ENCODE peak calls at places on chromosomes 12 and 14, in five cellular contexts. Z, M, K, V and X are unnamed samples.
A peak's percentile ranks its signal among the peaks of the same experiment; 100 is the strongest.

GRCh38 chr12:8590842-8591545 is 21.7 kb downstream of the AICDA start:
- DNase-seq in K (no peak), Z (no peak), M (no peak), V (no peak), X (no peak)

GRCh38 chr14:78455896-78456435 is 285.8 kb downstream of the NRXN3 start:
- DNase-seq in Z (no peak), K (no peak), M (no peak), V (no peak), X (no peak)

GRCh38 chr12:52259850-52260249 is 14.6 kb upstream of the KRT86 start:
- DNase-seq in M (no peak), Z (no peak), K (no peak), V (no peak), X (no peak)

GRCh38 chr14:95993768-95994592 is 45.2 kb upstream of the C14orf132 start:
- DNase-seq in M (peak; percentile 31), K (peak; percentile 8), Z (no peak), V (no peak), X (no peak)

GRCh38 chr14:60639677-60640076 is 9.6 kb downstream of the SIX1 start:
- DNase-seq in Z (no peak), K (no peak), V (no peak), M (no peak), X (no peak)

GRCh38 chr14:63438065-63438757 is 105.0 kb downstream of the PPP2R5E start:
- DNase-seq in Z (peak; percentile 58), V (peak; percentile 66), K (peak; percentile 57), M (peak; percentile 74), X (peak; percentile 90)

GRCh38 chr14:53714495-53715389 is 241.9 kb downstream of the BMP4 start:
- DNase-seq in Z (no peak), V (no peak), M (no peak), K (no peak), X (no peak)

GRCh38 chr14:96309907-96310330 is 53.2 kb downstream of the ATG2B start:
- DNase-seq in K (no peak), M (no peak), V (no peak), Z (no peak), X (no peak)

GRCh38 chr12:53219116-53219955 is 12.3 kb upstream of the ITGB7 start:
- DNase-seq in V (no peak), Z (no peak), K (peak; percentile 51), M (no peak), X (no peak)

GRCh38 chr12:108004368-108004767 is 124.7 kb upstream of the WSCD2 start:
- DNase-seq in V (no peak), K (no peak), Z (no peak), M (no peak), X (no peak)

GRCh38 chr14:59044707-59045106 is 143.8 kb upstream of the DAAM1 start:
- DNase-seq in M (no peak), Z (no peak), V (no peak), K (no peak), X (no peak)

GRCh38 chr12:84763112-84763511 is 149.5 kb downstream of the SLC6A15 start:
- DNase-seq in K (no peak), V (no peak), M (no peak), Z (no peak), X (no peak)

GRCh38 chr14:61234215-61234916 is 46.8 kb downstream of the TMEM30B start:
- DNase-seq in V (no peak), K (no peak), M (no peak), Z (no peak), X (no peak)

GRCh38 chr14:30158299-30158698 is 230.7 kb upstream of the PRKD1 start:
- DNase-seq in M (no peak), V (no peak), Z (no peak), K (no peak), X (no peak)

GRCh38 chr12:6264402-6265037 is 46.0 kb upstream of the PLEKHG6 start:
- DNase-seq in V (peak; percentile 78), M (no peak), K (no peak), Z (peak; percentile 67), X (no peak)

GRCh38 chr12:44869503-44869902 is 6.6 kb downstream of the NELL2 start:
- DNase-seq in Z (no peak), K (no peak), V (no peak), M (no peak), X (no peak)

GRCh38 chr12:4145990-4146859 is 127.3 kb upstream of the CCND2 start:
- DNase-seq in Z (no peak), V (no peak), M (no peak), K (no peak), X (no peak)

GRCh38 chr12:122788387-122788786 is 14.0 kb downstream of the CCDC62 start:
- DNase-seq in V (no peak), Z (no peak), M (no peak), K (no peak), X (no peak)

GRCh38 chr12:26416550-26416949 is 221.2 kb downstream of the SSPN start:
- DNase-seq in Z (no peak), V (no peak), M (no peak), K (no peak), X (no peak)

GRCh38 chr14:106820119-106820518 is 1293.7 kb downstream of the TMEM121 start:
- DNase-seq in Z (no peak), M (no peak), V (no peak), K (no peak), X (no peak)

GRCh38 chr14:54742492-54743350 is 159.9 kb downstream of the GCH1 start:
- DNase-seq in M (no peak), V (no peak), K (no peak), Z (no peak), X (no peak)

GRCh38 chr12:47107926-47108325 is 28.2 kb upstream of the AMIGO2 start:
- DNase-seq in K (no peak), M (no peak), Z (no peak), V (no peak), X (no peak)

GRCh38 chr12:20142295-20142694 is 226.0 kb upstream of the PDE3A start:
- DNase-seq in K (no peak), V (no peak), M (no peak), Z (no peak), X (no peak)

GRCh38 chr14:71208702-71209357 is 301.6 kb downstream of the PCNX1 start:
- DNase-seq in V (no peak), Z (no peak), M (no peak), K (no peak), X (no peak)

GRCh38 chr14:55913324-55914035 is 204.7 kb upstream of the PELI2 start:
- DNase-seq in M (no peak), V (no peak), Z (no peak), K (peak; percentile 39), X (no peak)

GRCh38 chr14:85444685-85445084 is 85.3 kb upstream of the FLRT2 start:
- DNase-seq in K (peak; percentile 36), M (no peak), Z (no peak), V (no peak), X (no peak)

GRCh38 chr12:109461846-109462766 is 15.0 kb downstream of the KCTD10 start:
- DNase-seq in K (peak; percentile 87), M (peak; percentile 90), V (peak; percentile 52), Z (peak; percentile 85), X (peak; percentile 97)

GRCh38 chr12:108722992-108723766 is 8.1 kb downstream of the CORO1C start:
- DNase-seq in Z (no peak), V (no peak), M (no peak), K (no peak), X (no peak)

GRCh38 chr12:94260017-94260416 is 111.6 kb downstream of the PLXNC1 start:
- DNase-seq in M (no peak), Z (no peak), V (no peak), K (no peak), X (no peak)

GRCh38 chr12:113190761-113191160 is 5.2 kb downstream of the RITA1 start:
- DNase-seq in M (no peak), K (no peak), V (no peak), Z (no peak), X (no peak)

GRCh38 chr14:79745046-79745445 is 466.3 kb downstream of the DIO2 start:
- DNase-seq in K (no peak), Z (no peak), V (no peak), M (no peak), X (no peak)

GRCh38 chr14:79735121-79735520 is 476.2 kb downstream of the DIO2 start:
- DNase-seq in V (no peak), Z (no peak), K (no peak), M (no peak), X (no peak)

GRCh38 chr14:79734151-79734550 is 477.2 kb downstream of the DIO2 start:
- DNase-seq in M (no peak), K (no peak), Z (no peak), V (no peak), X (no peak)

DNA sequence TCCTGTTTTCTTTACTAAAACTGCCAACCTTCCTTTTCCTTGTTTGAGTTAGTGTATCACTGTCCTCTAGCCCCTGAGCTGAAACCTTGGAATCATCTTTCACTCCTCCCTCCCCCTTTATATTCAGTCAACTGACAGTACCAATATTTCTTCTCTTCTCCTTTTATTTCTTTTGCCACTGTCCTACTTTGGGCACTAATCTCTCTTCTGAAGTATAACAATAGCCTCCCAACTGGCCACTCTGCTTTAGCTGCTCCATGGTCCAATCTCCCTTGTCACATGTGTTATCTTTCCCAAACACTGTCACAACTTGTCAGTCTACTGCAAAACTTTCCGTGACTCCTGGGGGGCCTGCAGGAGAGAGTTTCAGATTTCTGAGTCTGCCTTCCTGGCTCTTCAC is 471.3 kb downstream of the DIO2 start:
- DNase-seq in V (no peak), K (no peak), Z (no peak), M (no peak), X (no peak)
- TF ChIP-seq POLR2A in V (no peak), K (no peak), Z (no peak), M (no peak), X (no peak)

DNA sequence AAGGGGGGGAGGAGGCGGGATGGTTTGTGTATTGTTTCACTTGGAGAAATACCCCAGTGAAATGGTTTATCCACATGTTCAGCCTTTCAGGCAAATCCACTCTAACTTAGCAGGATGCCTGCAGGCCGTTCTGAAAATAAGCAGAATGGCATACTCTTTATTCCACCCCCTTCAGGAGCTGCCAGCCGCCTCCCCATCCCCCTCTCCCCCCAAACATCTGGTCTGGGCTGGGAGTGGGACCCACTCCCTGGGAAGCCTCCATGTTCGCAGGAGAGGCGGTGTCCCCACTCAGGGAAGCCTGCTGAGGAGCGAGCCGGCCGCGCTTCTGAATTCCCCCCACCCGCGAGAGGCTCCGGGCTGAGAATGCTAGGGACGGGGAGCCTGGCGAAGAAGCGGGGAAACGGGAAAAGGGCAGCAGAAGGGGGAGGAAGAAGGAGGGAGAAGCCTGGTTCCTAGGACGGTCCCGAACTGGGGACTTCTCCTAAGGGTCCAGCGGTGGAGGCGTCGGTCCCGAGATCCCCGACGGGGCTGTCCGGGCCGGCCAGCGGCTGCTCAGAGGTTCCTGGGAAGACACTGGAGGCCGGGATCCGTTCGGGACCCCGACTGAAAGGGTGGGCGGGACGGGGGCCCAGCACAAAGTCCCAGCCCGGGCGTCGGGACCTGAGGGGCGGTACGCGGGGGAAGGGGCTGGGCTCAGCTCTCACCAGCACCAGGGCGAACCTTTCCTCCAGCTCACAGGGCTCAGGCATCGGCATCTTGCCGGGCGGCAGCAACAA is 666 bp downstream of the FMNL3 start:
- DNase-seq in K (peak; percentile 37), Z (peak; percentile 18), M (no peak), V (peak; percentile 26), X (peak; percentile 87)
- TF ChIP-seq POLR2A in K (no peak), Z (no peak), M (no peak), V (no peak), X (no peak)

GRCh38 chr14:102442241-102443211 is 67.0 kb downstream of the ANKRD9 start:
- DNase-seq in K (no peak), M (no peak), Z (peak; percentile 87), V (no peak), X (no peak)
- TF ChIP-seq POLR2A in K (no peak), M (no peak), Z (peak; percentile 36), V (no peak), X (no peak)

GRCh38 chr12:51033457-51034089 is 7.4 kb upstream of the SLC11A2 start:
- DNase-seq in M (no peak), K (no peak), V (no peak), Z (no peak), X (no peak)
- TF ChIP-seq POLR2A in M (no peak), K (no peak), V (no peak), Z (no peak), X (no peak)